ENCODE peak calls at places on chromosomes 13 and 19, in eight cellular contexts. H is testis, X is IMR-90, D is transverse colon, Q is HCT116, J is stomach, U is Peyer's patch, M is heart left ventricle. Z is an unnamed sample. For H3K36me3 and H3K4me1, the result is how much of the 10 kb centered on the place peaks cover.

GRCh38 chr19:35670686-35671085 is 4.4 kb downstream of the UPK1A start:
- DNase-seq in H (no peak), X (no peak), D (no peak), Q (no peak), J (no peak), U (no peak), M (no peak), Z (no peak)

GRCh38 chr13:28429685-28430290 is 65.1 kb downstream of the FLT1 start:
- DNase-seq in H (no peak), X (peak), D (peak), Q (no peak), J (no peak), U (no peak), M (no peak), Z (no peak)

GRCh38 chr19:33683881-33684549 is 62.3 kb downstream of the CHST8 start:
- DNase-seq in H (peak), X (peak), D (no peak), Q (no peak), J (no peak), U (no peak), M (no peak), Z (peak)

GRCh38 chr19:51089786-51090185 is 7.1 kb upstream of the KLK14 start:
- DNase-seq in H (no peak), X (no peak), D (no peak), Q (no peak), J (no peak), U (no peak), M (no peak), Z (no peak)

GRCh38 chr13:97982286-97982685 is 28.8 kb downstream of the IPO5 start:
- DNase-seq in H (no peak), X (peak), D (no peak), Q (no peak), J (no peak), U (no peak), M (no peak), Z (no peak)

GRCh38 chr19:50300051-50300450 is 29.1 kb downstream of the KCNC3 start:
- DNase-seq in H (no peak), X (peak), D (no peak), Q (no peak), J (no peak), U (no peak), M (no peak), Z (no peak)

GRCh38 chr19:9075064-9075964 is 11.5 kb upstream of the OR1M1 start:
- DNase-seq in H (peak), X (peak), D (peak), Q (peak), J (peak), U (peak), M (peak), Z (peak)

GRCh38 chr13:111629933-111630332 is 309.5 kb downstream of the TEX29 start:
- DNase-seq in H (no peak), X (no peak), D (no peak), Q (no peak), J (no peak), U (no peak), M (no peak), Z (no peak)

GRCh38 chr19:41415154-41415571 is 12.0 kb downstream of the B3GNT8 start:
- DNase-seq in H (no peak), X (no peak), D (no peak), Q (no peak), J (no peak), U (no peak), M (no peak), Z (no peak)

GRCh38 chr19:4582112-4582553 is 22.6 kb upstream of the SEMA6B start:
- DNase-seq in H (no peak), X (no peak), D (no peak), Q (no peak), J (no peak), U (no peak), M (no peak), Z (no peak)

GRCh38 chr13:110135977-110136597 is 170.9 kb downstream of the COL4A1 start:
- DNase-seq in H (no peak), X (no peak), D (no peak), Q (no peak), J (no peak), U (no peak), M (no peak), Z (no peak)

GRCh38 chr19:2038284-2039081 is 12.6 kb downstream of the MKNK2 start:
- DNase-seq in H (no peak), X (no peak), D (no peak), Q (no peak), J (no peak), U (no peak), M (no peak), Z (peak)

GRCh38 chr13:91554101-91554500 is 155.7 kb downstream of the GPC5 start:
- DNase-seq in H (no peak), X (no peak), D (no peak), Q (no peak), J (no peak), U (no peak), M (no peak), Z (no peak)

GRCh38 chr13:41700790-41701310 is 243.5 kb downstream of the RGCC start:
- DNase-seq in H (no peak), X (peak), D (no peak), Q (no peak), J (no peak), U (no peak), M (peak), Z (no peak)

GRCh38 chr19:47019431-47020041 is at the start of gene NPAS1:
- DNase-seq in H (no peak), X (no peak), D (no peak), Q (no peak), J (no peak), U (no peak), M (no peak), Z (no peak)

GRCh38 chr13:63337041-63337440 is 1921.4 kb upstream of the PCDH20 start:
- DNase-seq in H (peak), X (no peak), D (no peak), Q (no peak), J (no peak), U (no peak), M (no peak), Z (no peak)

GRCh38 chr19:55088021-55088451 is 12.4 kb downstream of the EPS8L1 start:
- DNase-seq in H (no peak), X (no peak), D (no peak), Q (no peak), J (no peak), U (no peak), M (no peak), Z (no peak)

GRCh38 chr19:2059422-2060201 is 8.6 kb upstream of the MKNK2 start:
- DNase-seq in H (peak), X (peak), D (peak), Q (peak), J (peak), U (peak), M (no peak), Z (peak)

GRCh38 chr13:65387743-65388347 is 1842.3 kb downstream of the PCDH9 start:
- DNase-seq in H (no peak), X (no peak), D (no peak), Q (no peak), J (no peak), U (no peak), M (no peak), Z (no peak)

GRCh38 chr13:45024847-45025246 is 35.5 kb downstream of the GPALPP1 start:
- DNase-seq in H (no peak), X (no peak), D (no peak), Q (no peak), J (no peak), U (no peak), M (no peak), Z (no peak)

GRCh38 chr13:51937320-51938290 is 73.6 kb downstream of the ATP7B start:
- DNase-seq in H (no peak), X (no peak), D (no peak), Q (no peak), J (no peak), U (no peak), M (no peak), Z (no peak)

GRCh38 chr13:81606074-81606473 is 1265.1 kb upstream of the SPRY2 start:
- DNase-seq in H (no peak), X (no peak), D (no peak), Q (no peak), J (no peak), U (no peak), M (no peak), Z (no peak)

GRCh38 chr19:38134538-38135149 is 89.4 kb downstream of the DPF1 start:
- DNase-seq in H (peak), X (peak), D (peak), Q (no peak), J (peak), U (no peak), M (no peak), Z (no peak)

GRCh38 chr19:56294557-56294956 is 20.1 kb downstream of the ZSCAN5A start:
- DNase-seq in H (no peak), X (peak), D (no peak), Q (no peak), J (no peak), U (no peak), M (no peak), Z (no peak)

GRCh38 chr13:46345866-46346265 is 41.2 kb downstream of the RUBCNL start:
- DNase-seq in H (no peak), X (no peak), D (no peak), Q (no peak), J (no peak), U (no peak), M (no peak), Z (no peak)

GRCh38 chr19:4455742-4456565 is 1.6 kb downstream of the UBXN6 start:
- DNase-seq in H (peak), X (peak), D (peak), Q (no peak), J (no peak), U (no peak), M (peak), Z (peak)

GRCh38 chr19:1650627-1651009 is 1.8 kb downstream of the TCF3 start:
- DNase-seq in H (no peak), X (peak), D (no peak), Q (no peak), J (no peak), U (no peak), M (no peak), Z (no peak)

GRCh38 chr19:28632357-28633076 is 580.4 kb downstream of the UQCRFS1 start:
- DNase-seq in H (no peak), X (no peak), D (no peak), Q (no peak), J (no peak), U (no peak), M (no peak), Z (no peak)

GRCh38 chr19:1481224-1481892 is 2.3 kb upstream of the C19orf25 start:
- DNase-seq in H (no peak), X (no peak), D (no peak), Q (no peak), J (no peak), U (no peak), M (peak), Z (peak)

GRCh38 chr13:112158961-112159360 is 92.0 kb downstream of the SOX1 start:
- DNase-seq in H (no peak), X (no peak), D (no peak), Q (no peak), J (no peak), U (no peak), M (no peak), Z (no peak)

GRCh38 chr13:45295536-45295935 is 45.4 kb downstream of the TPT1 start:
- DNase-seq in H (peak), X (peak), D (no peak), Q (no peak), J (no peak), U (no peak), M (no peak), Z (no peak)

DNA sequence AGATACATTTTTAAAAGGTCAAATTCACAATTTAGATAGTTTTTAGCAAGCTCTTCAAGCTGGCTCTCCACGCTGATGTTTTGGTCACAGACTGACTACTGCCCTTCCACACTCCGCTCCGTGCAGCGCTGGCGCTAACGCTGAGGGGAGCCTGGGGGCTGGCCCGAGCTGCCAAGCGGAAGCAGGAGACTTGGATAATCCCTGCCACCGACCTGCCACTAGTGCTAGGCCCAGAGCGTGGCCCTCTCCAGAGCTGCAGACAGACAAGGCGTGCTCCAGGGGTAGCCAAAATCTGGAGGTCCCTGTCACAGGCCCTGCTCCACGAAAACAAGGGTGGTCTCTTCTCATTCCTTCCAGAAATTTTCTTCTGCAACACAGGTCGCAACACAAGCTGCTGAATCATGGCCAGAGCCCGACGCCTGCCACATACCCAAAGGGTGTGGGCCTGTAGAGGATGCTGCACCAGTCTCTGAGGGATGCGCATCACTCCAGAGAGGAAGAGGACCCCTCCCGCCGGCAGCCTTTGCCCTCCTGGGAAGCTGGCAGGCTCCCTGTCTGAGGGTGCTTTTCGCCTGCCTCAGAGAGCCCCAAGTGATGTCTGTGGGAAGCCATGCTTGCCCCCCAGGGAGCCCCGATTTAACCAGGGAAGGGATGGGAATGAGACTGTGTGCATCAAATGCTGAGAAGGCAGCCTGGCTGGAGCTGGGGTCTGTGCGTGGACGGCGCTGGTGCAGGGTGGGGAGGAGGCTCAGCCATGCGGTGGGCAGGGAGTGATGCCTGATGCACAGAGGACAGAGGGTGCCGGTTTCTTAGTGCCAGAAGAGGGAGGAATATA is 21.6 kb downstream of the CAPS start:
- DNase-seq in H (no peak), X (peak), D (no peak), Q (no peak), J (no peak), U (no peak), M (no peak), Z (no peak)
- H3K36me3 ChIP-seq in H (under half), X (under half), D (under half), Q (under half), J (half or more), U (under half), M (half or more), Z (under half)

DNA sequence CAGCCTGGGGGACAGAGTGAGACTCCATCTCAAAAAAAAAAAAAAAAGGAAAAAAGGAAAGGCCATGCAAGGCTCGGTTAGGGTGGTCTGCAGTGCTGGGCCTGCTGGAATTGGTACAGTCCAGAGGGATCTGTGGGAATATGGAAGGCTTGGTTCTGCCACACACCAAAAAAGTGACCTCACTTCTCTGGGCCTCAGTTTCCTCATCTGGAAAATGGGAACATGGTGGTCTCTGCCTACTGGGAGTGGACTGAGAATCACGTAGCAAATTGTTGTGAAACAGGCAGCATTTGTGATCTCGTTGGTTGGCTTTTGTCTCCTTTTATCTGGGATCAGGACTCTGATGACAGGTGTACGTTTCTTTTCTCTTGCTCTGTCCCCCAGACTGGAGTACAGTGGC is 7.5 kb downstream of the DNM2 start:
- DNase-seq in H (no peak), X (no peak), D (no peak), Q (no peak), J (no peak), U (no peak), M (no peak), Z (no peak)
- H3K4me1 ChIP-seq in H (under half), X (under half), D (half or more), Q (under half), J (half or more), U (half or more), M (half or more), Z (under half)

DNA sequence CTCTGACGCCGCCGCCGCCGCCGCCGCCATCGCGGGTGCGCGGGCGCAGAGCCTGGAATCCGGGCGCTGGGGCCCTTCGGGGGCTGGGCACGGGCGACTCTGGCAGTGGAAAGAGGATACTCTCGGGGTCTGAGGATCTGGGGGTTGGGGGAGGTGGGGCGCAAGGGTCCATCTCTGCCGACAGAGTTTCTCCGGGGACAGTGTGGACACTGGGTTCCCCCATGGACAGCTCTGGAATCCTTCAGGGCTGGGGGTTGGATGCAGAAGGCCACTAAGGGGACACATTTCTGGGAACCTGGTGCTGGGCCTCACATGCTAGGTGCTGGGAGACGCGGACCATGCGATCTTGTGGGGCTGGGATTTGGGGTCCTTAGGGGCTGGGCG is 2.3 kb downstream of the TGFBR3L start:
- DNase-seq in H (no peak), X (no peak), D (no peak), Q (no peak), J (no peak), U (no peak), M (no peak), Z (no peak)
- TF ChIP-seq POLR2A in H (no peak), X (no peak), D (no peak), Q (no peak), J (no peak), U (no peak), M (peak), Z (no peak)

GRCh38 chr19:53076984-53077383 is 26.2 kb downstream of the ZNF160 start:
- DNase-seq in H (peak), X (peak), D (peak), Q (no peak), J (no peak), U (no peak), M (peak), Z (peak)
- H3K36me3 ChIP-seq in H (under half), X (under half), D (under half), Q (under half), J (half or more), U (under half), M (under half), Z (under half)

GRCh38 chr19:18716857-18717256 is 33.4 kb downstream of the CRTC1 start:
- DNase-seq in H (no peak), X (no peak), D (no peak), Q (no peak), J (no peak), U (no peak), M (no peak), Z (no peak)

GRCh38 chr19:18718015-18718526 is 34.6 kb downstream of the CRTC1 start:
- DNase-seq in H (no peak), X (no peak), D (no peak), Q (no peak), J (no peak), U (no peak), M (no peak), Z (no peak)

GRCh38 chr19:18718846-18719458 is 35.5 kb downstream of the CRTC1 start:
- DNase-seq in H (no peak), X (no peak), D (no peak), Q (no peak), J (no peak), U (no peak), M (no peak), Z (no peak)

GRCh38 chr19:18717601-18718000 is 34.1 kb downstream of the CRTC1 start:
- DNase-seq in H (peak), X (no peak), D (no peak), Q (no peak), J (no peak), U (no peak), M (no peak), Z (no peak)

DNA sequence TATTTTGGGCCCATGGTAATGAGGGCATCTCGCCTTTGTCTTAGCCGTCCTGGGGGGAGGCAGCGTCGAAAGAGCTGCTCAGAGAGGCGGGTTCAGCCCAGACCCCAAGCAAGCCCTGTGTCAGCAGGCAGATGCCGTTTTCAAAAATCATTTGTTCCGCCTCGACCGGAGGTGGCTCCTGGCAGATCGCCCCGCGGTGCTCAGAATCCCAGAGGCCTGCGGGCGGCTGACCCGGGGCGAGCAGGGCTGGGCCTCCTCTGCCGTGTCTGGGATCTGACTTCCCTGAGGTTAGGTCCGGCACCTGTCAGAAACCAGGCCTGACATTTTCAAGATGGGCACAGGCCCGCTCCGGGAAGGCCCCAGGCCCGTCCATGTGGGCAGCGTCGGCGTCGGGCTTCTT is 36.1 kb downstream of the CRTC1 start:
- DNase-seq in H (no peak), X (no peak), D (no peak), Q (no peak), J (no peak), U (no peak), M (no peak), Z (no peak)
- H3K4me1 ChIP-seq in H (under half), X (under half), D (under half), Q (under half), J (under half), U (under half), M (under half), Z (under half)

Z was measured in sigmoid colon.